ENCODE peak calls at places on chromosomes 16 and 17, in four cellular contexts. One of them, this sample, is unnamed.

GRCh38 chr16:30787613-30788378 is 791 bp upstream of the ZNF629 start:
- DNase-seq in H4: no peak
- DNase-seq in cerebellar cortex: no peak
- DNase-seq in activated CD4-positive, alpha-beta T cell treated with anti-CD3 and anti-CD28 coated beads, Interleukin-2, amount 50 U/mL, for 1 hour: no peak
- DNase-seq in this sample: no peak

GRCh38 chr17:78383725-78384471 is 5.4 kb downstream of the PGS1 start:
- DNase-seq in H4: no peak
- DNase-seq in cerebellar cortex: no peak
- DNase-seq in activated CD4-positive, alpha-beta T cell treated with anti-CD3 and anti-CD28 coated beads, Interleukin-2, amount 50 U/mL, for 1 hour: no peak
- DNase-seq in this sample: peak

GRCh38 chr17:8877984-8878383 is 10.5 kb upstream of the PIK3R6 start:
- DNase-seq in H4: no peak
- DNase-seq in cerebellar cortex: no peak
- DNase-seq in activated CD4-positive, alpha-beta T cell treated with anti-CD3 and anti-CD28 coated beads, Interleukin-2, amount 50 U/mL, for 1 hour: no peak
- DNase-seq in this sample: no peak

GRCh38 chr17:65560628-65561371 is 648 bp downstream of the AXIN2 start:
- DNase-seq in H4: peak
- DNase-seq in cerebellar cortex: peak
- DNase-seq in activated CD4-positive, alpha-beta T cell treated with anti-CD3 and anti-CD28 coated beads, Interleukin-2, amount 50 U/mL, for 1 hour: peak
- DNase-seq in this sample: peak

GRCh38 chr16:47705268-47705667 is 244.1 kb downstream of the PHKB start:
- DNase-seq in H4: no peak
- DNase-seq in cerebellar cortex: no peak
- DNase-seq in activated CD4-positive, alpha-beta T cell treated with anti-CD3 and anti-CD28 coated beads, Interleukin-2, amount 50 U/mL, for 1 hour: no peak
- DNase-seq in this sample: no peak

GRCh38 chr16:4316732-4317461 is 1.0 kb downstream of the GLIS2 start:
- DNase-seq in H4: peak
- DNase-seq in cerebellar cortex: peak
- DNase-seq in activated CD4-positive, alpha-beta T cell treated with anti-CD3 and anti-CD28 coated beads, Interleukin-2, amount 50 U/mL, for 1 hour: no peak
- DNase-seq in this sample: no peak

GRCh38 chr16:14608111-14608566 is 21.9 kb downstream of the PARN start:
- DNase-seq in H4: no peak
- DNase-seq in cerebellar cortex: no peak
- DNase-seq in activated CD4-positive, alpha-beta T cell treated with anti-CD3 and anti-CD28 coated beads, Interleukin-2, amount 50 U/mL, for 1 hour: no peak
- DNase-seq in this sample: no peak

GRCh38 chr17:14305785-14306496 is 5.1 kb downstream of the HS3ST3B1 start:
- DNase-seq in H4: no peak
- DNase-seq in cerebellar cortex: no peak
- DNase-seq in activated CD4-positive, alpha-beta T cell treated with anti-CD3 and anti-CD28 coated beads, Interleukin-2, amount 50 U/mL, for 1 hour: no peak
- DNase-seq in this sample: no peak

This sample was measured in CD4-positive, CD25-positive, alpha-beta regulatory T cell.